ENCODE peak calls at places on chromosomes 5 and 9, in four cellular contexts. C is lower lobe of right lung; O is CD8-positive, alpha-beta T cell; P is left ventricle myocardium inferior. I is an unnamed sample.

GRCh38 chr9:132525308-132525707 is 57.1 kb upstream of the BARHL1 start:
- DNase-seq in C (no peak), O (no peak), P (no peak), I (no peak)

GRCh38 chr9:34254141-34254913 is 74.7 kb downstream of the KIF24 start:
- DNase-seq in C (no peak), O (no peak), P (peak), I (peak)

GRCh38 chr5:134524219-134524825 is 1.1 kb upstream of the JADE2 start:
- DNase-seq in C (peak), O (peak), P (peak), I (peak)

GRCh38 chr9:22148876-22149637 is 140.0 kb upstream of the CDKN2B start:
- DNase-seq in C (no peak), O (no peak), P (no peak), I (no peak)

GRCh38 chr5:74546796-74547195 is 93.7 kb downstream of the ENC1 start:
- DNase-seq in C (no peak), O (no peak), P (no peak), I (no peak)

GRCh38 chr9:37650873-37651768 is at the start of gene FRMPD1:
- DNase-seq in C (peak), O (peak), P (peak), I (peak)

GRCh38 chr5:172623313-172623980 is 17.6 kb upstream of the NEURL1B start:
- DNase-seq in C (no peak), O (no peak), P (no peak), I (peak)

GRCh38 chr9:108850293-108850897 is 5.4 kb downstream of the ACTL7B start:
- DNase-seq in C (no peak), O (no peak), P (no peak), I (no peak)

GRCh38 chr9:94918038-94918753 is 191.7 kb downstream of the AOPEP start:
- DNase-seq in C (no peak), O (no peak), P (no peak), I (no peak)

GRCh38 chr9:125558453-125559084 is 148.4 kb downstream of the MAPKAP1 start:
- DNase-seq in C (no peak), O (peak), P (no peak), I (peak)

GRCh38 chr5:142977363-142978051 is 207.3 kb downstream of the ARHGAP26 start:
- DNase-seq in C (no peak), O (peak), P (no peak), I (no peak)

GRCh38 chr5:133607451-133607850 is 4.9 kb downstream of the FSTL4 start:
- DNase-seq in C (no peak), O (no peak), P (no peak), I (no peak)

DNA sequence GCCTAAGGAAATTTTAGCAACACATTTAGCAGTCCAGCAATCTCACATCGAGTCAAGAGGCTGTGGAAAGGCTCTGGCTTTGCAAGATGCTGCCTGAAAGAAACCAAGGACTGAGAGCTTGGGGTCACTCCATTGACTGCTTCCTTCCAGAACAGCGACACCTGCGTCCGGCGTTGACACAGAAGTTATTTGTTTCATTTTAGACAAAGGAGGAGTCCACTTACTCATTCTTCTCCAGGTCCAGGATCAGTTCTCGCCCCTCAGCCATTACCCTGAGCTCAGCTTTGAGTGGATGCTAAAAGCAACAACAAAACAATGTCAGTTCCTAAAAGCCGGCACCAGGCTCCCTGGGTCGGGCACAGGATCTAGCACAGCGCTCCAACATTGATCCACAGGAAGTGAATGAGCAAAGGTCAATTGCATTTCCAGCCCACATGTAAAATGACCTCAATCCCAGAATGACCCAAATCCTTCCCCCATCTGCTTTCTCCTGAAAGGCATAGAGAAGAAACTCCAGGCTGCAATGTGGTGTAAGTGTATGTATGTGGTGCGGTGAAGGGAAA is 11.3 kb downstream of the ADAM19 start:
- DNase-seq in C (no peak), O (no peak), P (no peak), I (no peak)
- TF ChIP-seq CTCF in C (peak), O (no peak), P (peak), I (no peak)

DNA sequence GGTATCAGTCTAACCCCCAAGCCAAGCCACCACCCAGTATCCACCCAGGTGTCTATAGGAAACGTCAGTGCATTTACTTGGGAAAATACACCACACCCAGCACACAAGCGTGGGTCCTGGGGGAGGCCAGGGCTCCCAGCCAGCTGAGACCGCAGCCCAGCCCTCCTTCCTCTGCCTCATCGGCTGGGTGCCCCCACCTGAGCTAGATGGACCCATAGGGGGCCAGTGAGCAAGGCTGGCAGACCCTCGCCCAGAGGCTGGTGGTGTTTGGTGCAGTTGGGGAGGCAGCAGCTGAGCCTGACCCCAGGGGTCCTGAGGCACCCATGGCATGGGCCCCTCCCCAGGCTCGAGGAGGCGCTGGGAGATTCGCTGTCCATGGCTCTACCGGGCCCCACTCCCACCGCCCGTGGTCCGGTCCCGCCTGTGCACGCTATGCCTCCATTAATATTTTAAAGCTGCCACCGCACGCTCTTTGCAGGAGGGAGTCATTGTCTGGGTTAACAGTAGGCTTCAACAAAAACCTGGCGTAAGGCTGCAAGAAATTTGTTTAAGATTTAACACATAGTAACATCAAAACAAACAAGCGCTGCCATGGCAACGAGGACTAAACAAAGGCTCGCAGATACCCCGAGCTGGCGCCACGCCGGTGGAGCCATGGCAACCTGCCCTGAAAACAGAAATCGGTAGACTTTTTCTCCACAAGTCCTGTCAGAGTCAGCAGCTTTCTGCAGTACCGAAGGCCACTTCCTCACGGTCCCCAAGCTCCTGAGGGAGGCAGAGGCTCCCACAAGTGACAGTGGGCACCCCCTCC is 20.6 kb downstream of the TPPP start:
- DNase-seq in C (peak), O (peak), P (peak), I (peak)
- H3K4me3 ChIP-seq in C (peak), O (no peak), P (peak), I (peak)

GRCh38 chr9:89528131-89528530 is 30.2 kb upstream of the SEMA4D start:
- DNase-seq in C (no peak), O (no peak), P (no peak), I (no peak)
- H3K27ac ChIP-seq in C (no peak), O (peak), P (no peak), I (no peak)

GRCh38 chr9:1606253-1606652 is 408.9 kb upstream of the SMARCA2 start:
- DNase-seq in C (no peak), O (no peak), P (no peak), I (no peak)

GRCh38 chr9:1599961-1600360 is 415.2 kb upstream of the SMARCA2 start:
- DNase-seq in C (no peak), O (no peak), P (no peak), I (no peak)

DNA sequence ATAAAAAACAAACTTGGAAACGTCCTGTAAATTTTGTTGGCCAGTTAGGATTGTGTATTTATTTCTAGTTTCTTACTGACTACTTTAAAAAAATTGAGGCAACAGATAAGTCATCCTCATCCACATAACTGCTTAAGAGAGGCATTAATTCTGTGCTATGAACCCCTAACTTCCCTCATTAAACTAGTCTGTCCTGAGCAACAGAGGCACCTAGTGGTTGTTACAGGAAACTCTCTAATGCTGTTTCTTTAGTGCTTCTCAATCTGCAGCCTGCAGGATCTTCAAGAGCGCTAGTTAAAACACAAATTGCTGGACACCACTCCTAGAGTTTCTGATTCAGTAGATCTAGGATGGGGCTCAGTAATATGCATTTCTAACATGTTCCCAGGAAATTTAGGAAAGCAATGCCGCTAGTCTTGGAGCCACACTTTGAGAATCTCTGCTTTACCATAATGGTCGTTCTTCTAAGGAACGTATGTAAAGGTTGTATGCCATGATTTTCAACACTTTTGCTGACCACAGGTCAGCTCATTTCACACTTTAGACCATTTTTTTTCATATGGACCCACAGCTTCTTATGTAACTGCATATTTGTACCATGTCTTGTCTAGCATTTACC is 410.1 kb upstream of the SMARCA2 start:
- DNase-seq in C (no peak), O (no peak), P (no peak), I (no peak)
- TF ChIP-seq CTCF in C (peak), O (no peak), P (peak), I (peak)

I was measured in uterus.